ENCODE peak calls at places on chromosomes 4 and X, in five cellular contexts. B is GM23248, V is DND-41, J is IMR-90, I is fibroblast of lung. E is an unnamed sample. For H4K20me1, the result is how much of the 10 kb centered on the place peaks cover.

GRCh38 chr4:118284169-118284568 is 68.6 kb downstream of the PRSS12 start:
- DNase-seq in B (no peak), V (no peak), J (peak), I (no peak), E (peak)

GRCh38 chrX:121122332-121122731 is 74.9 kb downstream of the GLUD2 start:
- DNase-seq in B (no peak), V (no peak), J (no peak), I (no peak), E (no peak)

GRCh38 chr4:163693776-163694175 is 199.3 kb downstream of the TMA16 start:
- DNase-seq in B (peak), V (no peak), J (peak), I (peak), E (no peak)

GRCh38 chr4:123168812-123169211 is 227.8 kb upstream of the SPRY1 start:
- DNase-seq in B (no peak), V (no peak), J (peak), I (peak), E (no peak)

GRCh38 chrX:1485033-1485432 is 32.3 kb upstream of the ASMTL start:
- DNase-seq in B (no peak), V (peak), J (no peak), I (no peak), E (no peak)

GRCh38 chr4:26132858-26133257 is 188.0 kb upstream of the RBPJ start:
- DNase-seq in B (no peak), V (no peak), J (no peak), I (no peak), E (peak)

GRCh38 chr4:132530846-132531245 is 618.2 kb upstream of the PCDH10 start:
- DNase-seq in B (no peak), V (no peak), J (no peak), I (no peak), E (no peak)

GRCh38 chr4:71300362-71300761 is 38.5 kb upstream of the SLC4A4 start:
- DNase-seq in B (no peak), V (no peak), J (no peak), I (no peak), E (no peak)

GRCh38 chr4:129218355-129218754 is 122.4 kb downstream of the C4orf33 start:
- DNase-seq in B (peak), V (no peak), J (no peak), I (peak), E (no peak)

GRCh38 chr4:128848461-128848860 is 39.0 kb downstream of the JADE1 start:
- DNase-seq in B (no peak), V (no peak), J (no peak), I (no peak), E (no peak)

GRCh38 chr4:155854597-155855226 is 11.4 kb downstream of the ASIC5 start:
- DNase-seq in B (peak), V (no peak), J (peak), I (peak), E (no peak)

GRCh38 chr4:55397024-55397520 is 1.3 kb downstream of the TMEM165 start:
- DNase-seq in B (peak), V (no peak), J (no peak), I (no peak), E (peak)

GRCh38 chr4:87078987-87079469 is 141.4 kb downstream of the KLHL8 start:
- DNase-seq in B (peak), V (no peak), J (peak), I (peak), E (no peak)
- H3K4me3 ChIP-seq in B (peak), V (no peak), J (no peak), I (peak), E (no peak)

GRCh38 chrX:154096140-154097002 is 1.1 kb downstream of the MECP2 start:
- DNase-seq in B (peak), V (no peak), J (peak), I (peak), E (no peak)
- H4K20me1 ChIP-seq in B (under half), V (under half), J (half or more), I (under half), E (under half)

GRCh38 chr4:48311896-48312295 is 29.4 kb upstream of the SLAIN2 start:
- DNase-seq in B (peak), V (no peak), J (peak), I (peak), E (no peak)
- H3K4me3 ChIP-seq in B (no peak), V (no peak), J (no peak), I (no peak), E (no peak)

GRCh38 chrX:2781698-2782097 is 29.9 kb downstream of the XG start:
- DNase-seq in B (no peak), V (no peak), J (peak), I (no peak), E (no peak)

GRCh38 chrX:2781226-2781571 is 29.4 kb downstream of the XG start:
- DNase-seq in B (no peak), V (no peak), J (no peak), I (no peak), E (no peak)

GRCh38 chrX:2782778-2783177 is 30.9 kb downstream of the XG start:
- DNase-seq in B (no peak), V (no peak), J (no peak), I (no peak), E (no peak)

GRCh38 chrX:2784026-2784425 is 32.2 kb downstream of the XG start:
- DNase-seq in B (no peak), V (no peak), J (no peak), I (no peak), E (no peak)

GRCh38 chrX:2782171-2782570 is 30.3 kb downstream of the XG start:
- DNase-seq in B (no peak), V (no peak), J (no peak), I (no peak), E (no peak)
- H4K20me1 ChIP-seq in B (under half), V (under half), J (under half), I (under half), E (under half)

DNA sequence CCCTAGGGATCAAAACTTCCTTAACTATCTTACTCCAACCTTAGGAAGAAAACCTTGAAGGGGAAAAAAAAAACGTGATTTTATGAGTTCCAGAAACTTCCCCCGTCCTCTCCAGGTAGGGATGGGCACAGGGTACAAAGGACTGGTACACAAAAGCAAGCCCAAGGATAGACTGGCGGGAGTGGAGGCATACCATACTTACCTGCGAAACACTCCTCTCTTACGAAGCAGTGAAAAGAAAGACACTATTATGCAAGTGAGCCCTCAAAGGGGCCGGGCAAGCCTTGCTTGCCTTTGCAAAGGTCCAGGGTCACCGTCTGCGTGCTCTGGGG is 651 bp downstream of the TSPAN6 start:
- DNase-seq in B (no peak), V (no peak), J (no peak), I (no peak), E (no peak)
- H3K4me3 ChIP-seq in B (peak), V (no peak), J (peak), I (peak), E (no peak)

GRCh38 chrX:73827406-73827805 is 264.4 kb downstream of the CHIC1 start:
- DNase-seq in B (no peak), V (no peak), J (no peak), I (no peak), E (no peak)
- H4K20me1 ChIP-seq in B (under half), V (under half), J (half or more), I (under half), E (under half)

GRCh38 chr4:83221897-83222441 is 62.6 kb downstream of the COQ2 start:
- DNase-seq in B (no peak), V (no peak), J (no peak), I (no peak), E (peak)

GRCh38 chr4:83217721-83218522 is 66.7 kb downstream of the COQ2 start:
- DNase-seq in B (no peak), V (peak), J (no peak), I (no peak), E (peak)

GRCh38 chr4:83216856-83217683 is 67.5 kb downstream of the COQ2 start:
- DNase-seq in B (no peak), V (peak), J (no peak), I (no peak), E (no peak)

GRCh38 chr4:83219344-83219990 is 65.1 kb downstream of the COQ2 start:
- DNase-seq in B (peak), V (no peak), J (no peak), I (peak), E (peak)

GRCh38 chr4:83219991-83220360 is 64.6 kb downstream of the COQ2 start:
- DNase-seq in B (peak), V (no peak), J (no peak), I (no peak), E (no peak)
- H3K4me3 ChIP-seq in B (no peak), V (no peak), J (no peak), I (no peak), E (peak)

DNA sequence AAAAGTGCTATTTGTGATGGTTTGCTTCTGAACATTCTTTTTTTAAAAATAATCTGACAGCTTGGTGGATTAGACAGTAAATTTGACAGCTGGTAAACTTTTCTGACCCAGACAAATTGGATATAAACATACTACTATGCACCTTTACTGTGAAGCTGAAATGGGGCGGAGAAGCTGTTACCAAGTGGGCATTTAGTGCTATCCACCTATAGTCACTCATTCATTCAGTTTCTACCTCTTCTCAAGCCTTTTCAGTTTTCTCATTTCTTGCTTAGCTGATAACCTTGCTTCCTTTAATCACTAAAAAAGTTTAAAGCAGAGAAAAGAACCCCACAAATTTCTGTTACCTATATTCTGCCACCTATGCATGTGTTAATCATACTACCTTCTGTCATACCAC is 5.2 kb downstream of the RPS3A start:
- DNase-seq in B (no peak), V (no peak), J (no peak), I (no peak), E (no peak)
- H4K20me1 ChIP-seq in B (under half), V (under half), J (half or more), I (under half), E (under half)

DNA sequence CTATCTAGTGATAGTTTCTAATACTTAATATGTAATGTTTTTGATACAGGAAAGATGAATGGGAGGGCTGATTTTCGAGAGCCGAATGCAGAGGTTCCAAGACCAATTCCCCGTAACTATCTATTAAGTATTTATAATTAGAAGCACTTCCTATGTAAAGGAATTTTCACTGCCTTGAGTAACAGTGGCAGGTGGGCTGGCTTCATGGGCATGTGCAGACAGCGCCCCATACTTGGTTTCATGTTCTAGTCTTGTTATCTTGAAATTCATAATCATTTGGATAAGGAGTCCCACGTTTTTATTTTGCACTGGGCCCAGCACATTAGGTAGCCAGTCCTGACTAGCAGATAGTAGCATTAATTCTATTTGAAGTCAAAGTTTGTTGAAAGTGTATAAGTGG is 1.7 kb downstream of the OCIAD1 start:
- DNase-seq in B (no peak), V (no peak), J (no peak), I (no peak), E (no peak)
- H3K4me3 ChIP-seq in B (peak), V (peak), J (no peak), I (peak), E (peak)

GRCh38 chr4:39718366-39719323 is 20.7 kb downstream of the UBE2K start:
- DNase-seq in B (no peak), V (no peak), J (no peak), I (peak), E (no peak)

GRCh38 chr4:39721788-39722187 is 23.9 kb downstream of the UBE2K start:
- DNase-seq in B (no peak), V (no peak), J (no peak), I (no peak), E (no peak)

GRCh38 chr4:39716356-39716755 is 18.4 kb downstream of the UBE2K start:
- DNase-seq in B (no peak), V (no peak), J (no peak), I (no peak), E (no peak)

GRCh38 chr4:39715788-39716187 is 17.9 kb downstream of the UBE2K start:
- DNase-seq in B (no peak), V (no peak), J (no peak), I (no peak), E (no peak)

GRCh38 chr4:39719804-39720580 is 22.1 kb downstream of the UBE2K start:
- DNase-seq in B (peak), V (no peak), J (peak), I (peak), E (no peak)
- H4K20me1 ChIP-seq in B (under half), V (half or more), J (half or more), I (under half), E (under half)

E was measured in OCI-LY7.